ENCODE peak calls at places on chromosomes 13 and 19, in five cellular contexts. J, H, S, O and Z are unnamed samples.

GRCh38 chr13:42992585-42993122 is 613 bp upstream of the EPSTI1 start:
- DNase-seq in O (no peak), S (no peak), J (no peak), H (no peak), Z (no peak)

GRCh38 chr19:14031719-14032480 is at the start of gene IL27RA:
- DNase-seq in J (peak), O (peak), S (peak), H (no peak), Z (no peak)

GRCh38 chr19:14149509-14149994 is 13.2 kb upstream of the ASF1B start:
- DNase-seq in O (peak), S (no peak), H (no peak), J (no peak), Z (no peak)

GRCh38 chr13:110346661-110347067 is 39.6 kb downstream of the COL4A2 start:
- DNase-seq in J (peak), H (no peak), O (no peak), S (no peak), Z (no peak)

GRCh38 chr19:2240881-2241760 is 4.5 kb downstream of the SF3A2 start:
- DNase-seq in O (no peak), J (no peak), H (no peak), S (no peak), Z (no peak)

GRCh38 chr19:45817725-45818301 is 2.7 kb upstream of the RSPH6A start:
- DNase-seq in S (peak), O (no peak), J (peak), H (no peak), Z (no peak)

GRCh38 chr19:38401148-38401547 is 1.7 kb upstream of the FAM98C start:
- DNase-seq in S (no peak), H (no peak), J (peak), O (peak), Z (no peak)

GRCh38 chr13:41590122-41590521 is 132.8 kb downstream of the RGCC start:
- DNase-seq in S (no peak), H (no peak), J (no peak), O (no peak), Z (no peak)

GRCh38 chr19:28394705-28395104 is 818.2 kb downstream of the UQCRFS1 start:
- DNase-seq in J (no peak), O (no peak), S (no peak), H (no peak), Z (no peak)

GRCh38 chr19:489418-490196 is 6.7 kb upstream of the MADCAM1 start:
- DNase-seq in H (no peak), S (peak), O (peak), J (no peak), Z (no peak)

GRCh38 chr13:94914829-94915228 is 202.5 kb upstream of the SOX21 start:
- DNase-seq in O (no peak), H (no peak), S (no peak), J (no peak), Z (no peak)

GRCh38 chr19:31140717-31141116 is 208.5 kb downstream of the TSHZ3 start:
- DNase-seq in H (no peak), O (peak), J (no peak), S (no peak), Z (no peak)

GRCh38 chr19:11737964-11738745 is 591 bp downstream of the ZNF823 start:
- DNase-seq in S (peak), H (no peak), O (peak), J (peak), Z (peak)

GRCh38 chr19:35908977-35909683 is 1.0 kb upstream of the TYROBP start:
- DNase-seq in S (no peak), O (no peak), H (no peak), J (no peak), Z (no peak)

GRCh38 chr13:41268764-41269163 is 5.4 kb upstream of the MTRF1 start:
- DNase-seq in S (no peak), H (no peak), O (peak), J (peak), Z (no peak)

GRCh38 chr19:38837656-38838121 is 6.1 kb upstream of the ECH1 start:
- DNase-seq in O (no peak), H (no peak), S (no peak), J (peak), Z (no peak)

GRCh38 chr19:1811942-1812425 is at the start of gene ATP8B3:
- DNase-seq in S (no peak), H (no peak), J (no peak), O (no peak), Z (no peak)

GRCh38 chr13:84192125-84192524 is 309.9 kb upstream of the SLITRK1 start:
- DNase-seq in S (no peak), J (peak), H (peak), O (peak), Z (no peak)

GRCh38 chr13:63446329-63446728 is 2030.7 kb upstream of the PCDH20 start:
- DNase-seq in J (no peak), S (no peak), H (no peak), O (no peak), Z (no peak)

GRCh38 chr19:12954150-12954962 is 2.7 kb downstream of the GADD45GIP1 start:
- DNase-seq in J (no peak), H (no peak), O (no peak), S (no peak), Z (no peak)

GRCh38 chr19:12847159-12848139 is 9.1 kb downstream of the MAST1 start:
- DNase-seq in S (peak), H (peak), J (peak), O (peak), Z (peak)

GRCh38 chr19:33868821-33869412 is 72.2 kb downstream of the KCTD15 start:
- DNase-seq in O (peak), J (peak), H (no peak), S (no peak), Z (peak)

GRCh38 chr19:50266896-50267295 is 62.3 kb downstream of the KCNC3 start:
- DNase-seq in O (no peak), J (no peak), H (no peak), S (no peak), Z (no peak)

GRCh38 chr13:98959775-98960325 is 18.0 kb downstream of the DOCK9 start:
- DNase-seq in S (no peak), H (no peak), O (no peak), J (no peak), Z (no peak)

GRCh38 chr13:79870766-79871165 is 389.8 kb downstream of the NDFIP2 start:
- DNase-seq in H (no peak), S (no peak), O (no peak), J (peak), Z (no peak)

GRCh38 chr19:46783670-46784069 is 4.7 kb downstream of the SLC1A5 start:
- DNase-seq in J (no peak), O (no peak), H (no peak), S (no peak), Z (no peak)

GRCh38 chr13:38350114-38350617 is 515 bp downstream of the UFM1 start:
- DNase-seq in O (no peak), S (peak), H (peak), J (peak), Z (peak)

GRCh38 chr19:16185925-16186234 is 670 bp downstream of the FAM32A start:
- DNase-seq in S (no peak), J (no peak), H (no peak), O (no peak), Z (no peak)

GRCh38 chr19:4624733-4625362 is 14.5 kb upstream of the TNFAIP8L1 start:
- DNase-seq in J (peak), O (no peak), S (no peak), H (no peak), Z (no peak)

GRCh38 chr19:4620675-4621074 is 18.6 kb upstream of the TNFAIP8L1 start:
- DNase-seq in O (no peak), H (no peak), J (no peak), S (no peak), Z (no peak)

GRCh38 chr19:4619668-4620294 is 19.5 kb upstream of the TNFAIP8L1 start:
- DNase-seq in J (no peak), S (no peak), O (no peak), H (no peak), Z (no peak)

GRCh38 chr19:4624301-4624700 is 15.0 kb upstream of the TNFAIP8L1 start:
- DNase-seq in S (no peak), O (no peak), H (no peak), J (no peak), Z (no peak)

GRCh38 chr19:4622695-4623421 is 16.5 kb upstream of the TNFAIP8L1 start:
- DNase-seq in J (no peak), H (no peak), O (no peak), S (no peak), Z (no peak)
- TF ChIP-seq CTCF in J (no peak), H (peak), O (no peak), S (no peak), Z (peak)

GRCh38 chr13:39655569-39656324 is at the start of gene COG6:
- DNase-seq in H (peak), S (peak), J (peak), O (peak), Z (peak)
- TF ChIP-seq CTCF in H (peak), S (no peak), J (peak), O (no peak), Z (peak)

GRCh38 chr19:42846597-42846996 is 32.9 kb downstream of the PSG1 start:
- DNase-seq in S (no peak), J (no peak), H (no peak), O (no peak), Z (no peak)
- TF ChIP-seq CTCF in S (no peak), J (no peak), H (no peak), O (no peak), Z (no peak)

GRCh38 chr13:48873081-48873480 is 102.6 kb upstream of the FNDC3A start:
- DNase-seq in O (no peak), H (no peak), S (no peak), J (no peak), Z (no peak)

GRCh38 chr13:48875071-48875470 is 100.6 kb upstream of the FNDC3A start:
- DNase-seq in S (no peak), H (no peak), J (no peak), O (no peak), Z (no peak)

GRCh38 chr13:48874165-48874564 is 101.5 kb upstream of the FNDC3A start:
- DNase-seq in H (no peak), O (no peak), S (no peak), J (no peak), Z (no peak)

GRCh38 chr13:48876289-48876688 is 99.4 kb upstream of the FNDC3A start:
- DNase-seq in J (no peak), H (no peak), S (no peak), O (no peak), Z (no peak)

GRCh38 chr13:48873598-48873997 is 102.1 kb upstream of the FNDC3A start:
- DNase-seq in S (no peak), J (peak), H (no peak), O (peak), Z (no peak)
- TF ChIP-seq CTCF in S (no peak), J (peak), H (no peak), O (no peak), Z (no peak)

GRCh38 chr13:35573639-35574038 is 97.2 kb upstream of the MAB21L1 start:
- DNase-seq in S (no peak), H (no peak), O (no peak), J (no peak), Z (no peak)
- TF ChIP-seq CTCF in S (no peak), H (no peak), O (no peak), J (no peak), Z (no peak)

GRCh38 chr19:7004313-7004931 is 16.8 kb downstream of the MBD3L2B start:
- DNase-seq in J (no peak), S (no peak), H (no peak), O (peak), Z (no peak)
- TF ChIP-seq CTCF in J (peak), S (peak), H (no peak), O (peak), Z (peak)

GRCh38 chr19:43623889-43624670 is 4.7 kb upstream of the ZNF428 start:
- DNase-seq in J (no peak), S (no peak), O (no peak), H (no peak), Z (no peak)

GRCh38 chr19:43626838-43627237 is 7.4 kb upstream of the ZNF428 start:
- DNase-seq in O (no peak), H (no peak), J (no peak), S (no peak), Z (no peak)

GRCh38 chr19:43622956-43623355 is 3.5 kb upstream of the ZNF428 start:
- DNase-seq in O (no peak), J (no peak), H (no peak), S (no peak), Z (no peak)

GRCh38 chr19:43625918-43626579 is 6.6 kb upstream of the ZNF428 start:
- DNase-seq in S (peak), H (no peak), O (no peak), J (no peak), Z (no peak)

DNA sequence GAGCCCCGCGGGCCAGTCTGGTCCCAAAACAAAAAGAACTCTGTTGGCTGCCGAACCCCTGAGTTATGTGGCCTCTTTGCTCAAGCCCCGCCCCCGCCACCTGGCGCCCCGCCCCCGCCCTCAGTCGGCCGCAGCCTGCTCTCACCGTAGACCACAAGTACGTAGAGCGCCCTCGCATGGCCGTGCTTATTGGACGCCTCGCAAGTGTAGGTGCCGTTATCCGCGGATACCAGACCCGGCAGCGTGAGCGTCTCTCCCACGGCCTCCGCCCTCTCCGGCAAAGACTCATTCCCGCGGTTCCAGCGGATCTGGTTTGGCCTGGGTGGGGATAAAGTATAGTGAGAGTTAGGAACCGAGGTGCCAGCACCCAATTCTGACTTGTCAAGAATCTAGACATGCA is 5.5 kb upstream of the ZNF428 start:
- DNase-seq in H (no peak), S (peak), O (no peak), J (no peak), Z (no peak)
- TF ChIP-seq CTCF in H (no peak), S (peak), O (no peak), J (peak), Z (no peak)

GRCh38 chr13:21557995-21558394 is 46.0 kb downstream of the MICU2 start:
- DNase-seq in J (peak), H (no peak), O (no peak), S (no peak), Z (no peak)
- TF ChIP-seq CTCF in J (peak), H (peak), O (peak), S (no peak), Z (peak)

GRCh38 chr13:51759240-51759639 is 44.7 kb downstream of the DHRS12 start:
- DNase-seq in H (no peak), S (no peak), O (no peak), J (no peak), Z (no peak)

GRCh38 chr13:51761638-51762350 is 42.2 kb downstream of the DHRS12 start:
- DNase-seq in S (no peak), J (no peak), H (no peak), O (no peak), Z (no peak)

GRCh38 chr13:51763486-51763885 is 40.5 kb downstream of the DHRS12 start:
- DNase-seq in H (no peak), S (no peak), J (no peak), O (no peak), Z (no peak)

GRCh38 chr13:51760592-51760991 is 43.4 kb downstream of the DHRS12 start:
- DNase-seq in H (no peak), J (no peak), O (no peak), S (no peak), Z (no peak)

DNA sequence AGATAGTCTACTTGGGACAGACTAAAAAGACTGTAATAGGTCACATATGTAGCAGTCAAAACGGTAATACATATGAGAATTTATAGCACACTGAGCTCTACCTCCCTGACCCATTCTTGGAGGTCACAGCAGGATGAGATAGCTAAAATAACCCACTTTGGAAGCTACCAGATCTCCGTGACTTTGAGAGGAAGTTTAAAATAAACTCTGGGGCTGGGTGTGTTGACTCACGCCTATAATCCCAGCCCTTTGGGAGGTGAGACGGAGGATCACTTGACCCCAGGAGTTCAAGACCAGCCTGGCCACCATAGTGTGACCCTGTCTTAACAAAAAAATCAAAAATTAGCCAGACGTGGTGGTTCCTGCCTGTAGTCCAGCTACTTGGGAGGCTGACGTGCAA is 45.3 kb downstream of the DHRS12 start:
- DNase-seq in O (no peak), S (no peak), H (no peak), J (no peak), Z (no peak)
- TF ChIP-seq CTCF in O (no peak), S (no peak), H (no peak), J (no peak), Z (no peak)